ENCODE peak calls at places on chromosome 10, in five cellular contexts. One of them, this sample, is unnamed.

GRCh38 chr10:74150151-74151056 is at the start of gene AP3M1:
- DNase-seq in thoracic aorta: peak
- DNase-seq in cardiac muscle cell: peak
- DNase-seq in tibial artery: peak
- DNase-seq in CD4-positive, alpha-beta T cell: peak
- DNase-seq in this sample: peak

GRCh38 chr10:48306870-48307531 is 524 bp downstream of the MAPK8 start:
- DNase-seq in tibial artery: peak
- DNase-seq in cardiac muscle cell: peak
- DNase-seq in CD4-positive, alpha-beta T cell: peak
- DNase-seq in thoracic aorta: peak
- DNase-seq in this sample: no peak

GRCh38 chr10:124053971-124054370 is 39.4 kb downstream of the CHST15 start:
- DNase-seq in CD4-positive, alpha-beta T cell: no peak
- DNase-seq in cardiac muscle cell: no peak
- DNase-seq in thoracic aorta: no peak
- DNase-seq in tibial artery: no peak
- DNase-seq in this sample: no peak

GRCh38 chr10:115861864-115862263 is 411.1 kb downstream of the GFRA1 start:
- DNase-seq in tibial artery: no peak
- DNase-seq in CD4-positive, alpha-beta T cell: no peak
- DNase-seq in cardiac muscle cell: no peak
- DNase-seq in thoracic aorta: no peak
- DNase-seq in this sample: no peak

GRCh38 chr10:93752761-93753160 is 5.0 kb upstream of the LGI1 start:
- DNase-seq in tibial artery: no peak
- DNase-seq in cardiac muscle cell: no peak
- DNase-seq in CD4-positive, alpha-beta T cell: no peak
- DNase-seq in thoracic aorta: no peak
- DNase-seq in this sample: peak

GRCh38 chr10:28293238-28294168 is 9.4 kb downstream of the MPP7 start:
- DNase-seq in cardiac muscle cell: no peak
- DNase-seq in thoracic aorta: no peak
- DNase-seq in tibial artery: no peak
- DNase-seq in CD4-positive, alpha-beta T cell: no peak
- DNase-seq in this sample: peak

GRCh38 chr10:47438857-47439474 is 44.9 kb downstream of the ANXA8 start:
- DNase-seq in tibial artery: no peak
- DNase-seq in thoracic aorta: no peak
- DNase-seq in CD4-positive, alpha-beta T cell: no peak
- DNase-seq in cardiac muscle cell: peak
- DNase-seq in this sample: peak

GRCh38 chr10:86522385-86522855 is 828 bp upstream of the WAPL start:
- DNase-seq in thoracic aorta: no peak
- DNase-seq in cardiac muscle cell: no peak
- DNase-seq in tibial artery: no peak
- DNase-seq in CD4-positive, alpha-beta T cell: no peak
- DNase-seq in this sample: no peak

GRCh38 chr10:108791030-108791429 is 1132.3 kb downstream of the XPNPEP1 start:
- DNase-seq in cardiac muscle cell: no peak
- DNase-seq in CD4-positive, alpha-beta T cell: no peak
- DNase-seq in thoracic aorta: no peak
- DNase-seq in tibial artery: no peak
- DNase-seq in this sample: no peak

GRCh38 chr10:97321032-97321806 is 2.1 kb downstream of the FRAT1 start:
- DNase-seq in CD4-positive, alpha-beta T cell: no peak
- DNase-seq in tibial artery: peak
- DNase-seq in thoracic aorta: no peak
- DNase-seq in cardiac muscle cell: no peak
- DNase-seq in this sample: peak
- H3K27ac ChIP-seq in CD4-positive, alpha-beta T cell: no peak
- H3K27ac ChIP-seq in tibial artery: no peak
- H3K27ac ChIP-seq in thoracic aorta: peak
- H3K27ac ChIP-seq in cardiac muscle cell: no peak
- H3K27ac ChIP-seq in this sample: peak

DNA sequence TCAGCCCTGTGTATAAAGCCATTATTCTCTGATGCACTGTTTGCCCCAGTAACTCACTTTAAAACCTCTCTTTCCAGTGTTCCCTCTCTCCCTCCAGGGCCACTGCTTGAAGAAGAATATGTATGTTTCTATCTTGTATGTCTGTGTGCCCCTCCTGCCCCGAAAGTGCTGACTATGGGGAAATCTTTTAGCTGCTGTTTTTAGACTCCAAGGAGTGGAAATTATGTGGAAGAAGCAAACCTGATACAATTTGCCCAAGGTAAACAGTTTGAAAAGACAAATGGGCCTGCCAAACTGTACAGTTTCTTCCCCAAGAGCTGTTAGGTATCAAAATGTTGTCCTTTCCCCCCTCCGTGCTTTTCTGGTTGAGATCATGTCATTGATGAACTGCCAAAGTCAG is 3.4 kb downstream of the ADRA2A start:
- DNase-seq in CD4-positive, alpha-beta T cell: no peak
- DNase-seq in cardiac muscle cell: no peak
- DNase-seq in thoracic aorta: no peak
- DNase-seq in tibial artery: no peak
- DNase-seq in this sample: no peak
- H3K27ac ChIP-seq in CD4-positive, alpha-beta T cell: no peak
- H3K27ac ChIP-seq in cardiac muscle cell: no peak
- H3K27ac ChIP-seq in thoracic aorta: no peak
- H3K27ac ChIP-seq in tibial artery: no peak
- H3K27ac ChIP-seq in this sample: no peak

GRCh38 chr10:62131724-62132123 is 136.9 kb downstream of the RTKN2 start:
- DNase-seq in CD4-positive, alpha-beta T cell: no peak
- DNase-seq in cardiac muscle cell: no peak
- DNase-seq in tibial artery: no peak
- DNase-seq in thoracic aorta: no peak
- DNase-seq in this sample: no peak
- H3K27ac ChIP-seq in CD4-positive, alpha-beta T cell: no peak
- H3K27ac ChIP-seq in cardiac muscle cell: no peak
- H3K27ac ChIP-seq in tibial artery: no peak
- H3K27ac ChIP-seq in thoracic aorta: peak
- H3K27ac ChIP-seq in this sample: no peak

GRCh38 chr10:29409241-29410051 is 120.6 kb downstream of the LYZL1 start:
- DNase-seq in thoracic aorta: peak
- DNase-seq in cardiac muscle cell: peak
- DNase-seq in CD4-positive, alpha-beta T cell: peak
- DNase-seq in tibial artery: peak
- DNase-seq in this sample: no peak
- H3K27ac ChIP-seq in thoracic aorta: peak
- H3K27ac ChIP-seq in cardiac muscle cell: peak
- H3K27ac ChIP-seq in CD4-positive, alpha-beta T cell: peak
- H3K27ac ChIP-seq in tibial artery: peak
- H3K27ac ChIP-seq in this sample: no peak

GRCh38 chr10:75788394-75789205 is 357.2 kb downstream of the LRMDA start:
- DNase-seq in CD4-positive, alpha-beta T cell: no peak
- DNase-seq in tibial artery: peak
- DNase-seq in thoracic aorta: no peak
- DNase-seq in cardiac muscle cell: no peak
- DNase-seq in this sample: no peak
- H3K27ac ChIP-seq in CD4-positive, alpha-beta T cell: no peak
- H3K27ac ChIP-seq in tibial artery: peak
- H3K27ac ChIP-seq in thoracic aorta: peak
- H3K27ac ChIP-seq in cardiac muscle cell: no peak
- H3K27ac ChIP-seq in this sample: peak